ENCODE peak calls at places on chromosomes 16 and 17, in eight cellular contexts. One of them, this sample, is unnamed.

GRCh38 chr17:36641877-36642845 is 40.8 kb downstream of the MRM1 start:
- DNase-seq in GM20000: no peak
- DNase-seq in neural progenitor cell: peak; percentile 70
- DNase-seq in D721Med: no peak
- DNase-seq in mammary epithelial cell: no peak
- DNase-seq in fibroblast of mammary gland: no peak
- DNase-seq in GM23338: peak; percentile 69
- DNase-seq in type B pancreatic cell: no peak
- DNase-seq in this sample: peak; percentile 72

GRCh38 chr17:30113213-30113612 is 3.4 kb upstream of the NSRP1 start:
- DNase-seq in neural progenitor cell: no peak
- DNase-seq in mammary epithelial cell: peak; percentile 69
- DNase-seq in type B pancreatic cell: no peak
- DNase-seq in GM20000: no peak
- DNase-seq in D721Med: no peak
- DNase-seq in fibroblast of mammary gland: peak; percentile 19
- DNase-seq in GM23338: no peak
- DNase-seq in this sample: no peak

GRCh38 chr17:22462461-22462860 is 770.1 kb downstream of the KCNJ18 start:
- DNase-seq in GM23338: no peak
- DNase-seq in mammary epithelial cell: no peak
- DNase-seq in fibroblast of mammary gland: no peak
- DNase-seq in GM20000: no peak
- DNase-seq in type B pancreatic cell: no peak
- DNase-seq in D721Med: no peak
- DNase-seq in neural progenitor cell: no peak
- DNase-seq in this sample: no peak

GRCh38 chr16:28491080-28491969 is 549 bp downstream of the CLN3 start:
- DNase-seq in mammary epithelial cell: peak; percentile 61
- DNase-seq in neural progenitor cell: peak; percentile 64
- DNase-seq in GM23338: peak; percentile 64
- DNase-seq in D721Med: no peak
- DNase-seq in type B pancreatic cell: no peak
- DNase-seq in GM20000: no peak
- DNase-seq in fibroblast of mammary gland: no peak
- DNase-seq in this sample: peak; percentile 45

GRCh38 chr16:2598723-2599122 is 60.9 kb downstream of the PDPK1 start:
- DNase-seq in D721Med: no peak
- DNase-seq in type B pancreatic cell: no peak
- DNase-seq in neural progenitor cell: no peak
- DNase-seq in GM20000: no peak
- DNase-seq in mammary epithelial cell: no peak
- DNase-seq in fibroblast of mammary gland: no peak
- DNase-seq in GM23338: no peak
- DNase-seq in this sample: no peak

GRCh38 chr16:22235839-22236745 is 30.0 kb downstream of the EEF2K start:
- DNase-seq in fibroblast of mammary gland: peak; percentile 35
- DNase-seq in neural progenitor cell: no peak
- DNase-seq in mammary epithelial cell: no peak
- DNase-seq in type B pancreatic cell: no peak
- DNase-seq in GM23338: no peak
- DNase-seq in D721Med: no peak
- DNase-seq in GM20000: no peak
- DNase-seq in this sample: no peak

GRCh38 chr17:74214642-74215331 is 1.4 kb downstream of the TTYH2 start:
- DNase-seq in GM20000: no peak
- DNase-seq in fibroblast of mammary gland: no peak
- DNase-seq in type B pancreatic cell: no peak
- DNase-seq in neural progenitor cell: no peak
- DNase-seq in D721Med: no peak
- DNase-seq in mammary epithelial cell: no peak
- DNase-seq in GM23338: no peak
- DNase-seq in this sample: no peak

GRCh38 chr16:6375471-6376075 is 957.1 kb upstream of the RBFOX1 start:
- DNase-seq in D721Med: no peak
- DNase-seq in GM20000: no peak
- DNase-seq in neural progenitor cell: no peak
- DNase-seq in fibroblast of mammary gland: no peak
- DNase-seq in GM23338: no peak
- DNase-seq in mammary epithelial cell: no peak
- DNase-seq in type B pancreatic cell: no peak
- DNase-seq in this sample: no peak

GRCh38 chr17:76725580-76726230 is 701 bp downstream of the JMJD6 start:
- DNase-seq in mammary epithelial cell: peak; percentile 32
- DNase-seq in fibroblast of mammary gland: no peak
- DNase-seq in type B pancreatic cell: no peak
- DNase-seq in neural progenitor cell: no peak
- DNase-seq in GM23338: peak; percentile 38
- DNase-seq in GM20000: peak; percentile 72
- DNase-seq in D721Med: no peak
- DNase-seq in this sample: no peak

GRCh38 chr16:55559933-55560516 is 6.5 kb upstream of the CAPNS2 start:
- DNase-seq in D721Med: no peak
- DNase-seq in neural progenitor cell: no peak
- DNase-seq in GM23338: no peak
- DNase-seq in fibroblast of mammary gland: no peak
- DNase-seq in type B pancreatic cell: no peak
- DNase-seq in mammary epithelial cell: no peak
- DNase-seq in GM20000: no peak
- DNase-seq in this sample: no peak

DNA sequence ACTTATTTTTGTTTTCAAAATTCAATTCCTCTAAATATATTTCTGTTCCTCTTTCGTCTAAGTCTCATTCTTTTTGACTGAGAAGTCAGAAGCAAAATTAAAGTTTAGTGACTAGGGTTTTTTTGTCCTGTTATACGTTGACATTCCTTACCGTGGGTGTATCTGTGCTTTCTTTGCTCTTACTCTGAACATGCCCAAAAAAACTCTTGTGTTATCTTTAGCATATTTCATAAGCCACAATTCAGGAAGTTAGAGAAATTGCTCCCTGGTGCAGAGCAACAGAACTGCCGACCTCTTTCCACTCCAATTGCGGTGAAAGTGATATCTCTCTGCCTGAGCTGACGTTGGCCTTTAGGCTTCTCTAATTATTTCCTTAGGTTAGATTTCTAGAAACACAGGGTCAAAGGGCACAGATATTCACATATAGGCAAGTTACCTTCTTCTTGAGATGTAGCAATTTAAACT is 65.7 kb downstream of the CENPV start:
- DNase-seq in GM20000: peak; percentile 43
- DNase-seq in mammary epithelial cell: peak; percentile 16
- DNase-seq in D721Med: no peak
- DNase-seq in neural progenitor cell: no peak
- DNase-seq in type B pancreatic cell: no peak
- DNase-seq in GM23338: no peak
- DNase-seq in fibroblast of mammary gland: peak; percentile 62
- DNase-seq in this sample: no peak
- TF ChIP-seq CTCF in GM20000: no peak
- TF ChIP-seq CTCF in mammary epithelial cell: no peak
- TF ChIP-seq CTCF in D721Med: no peak
- TF ChIP-seq CTCF in neural progenitor cell: no peak
- TF ChIP-seq CTCF in type B pancreatic cell: no peak
- TF ChIP-seq CTCF in GM23338: no peak
- TF ChIP-seq CTCF in fibroblast of mammary gland: no peak
- TF ChIP-seq CTCF in this sample: no peak

DNA sequence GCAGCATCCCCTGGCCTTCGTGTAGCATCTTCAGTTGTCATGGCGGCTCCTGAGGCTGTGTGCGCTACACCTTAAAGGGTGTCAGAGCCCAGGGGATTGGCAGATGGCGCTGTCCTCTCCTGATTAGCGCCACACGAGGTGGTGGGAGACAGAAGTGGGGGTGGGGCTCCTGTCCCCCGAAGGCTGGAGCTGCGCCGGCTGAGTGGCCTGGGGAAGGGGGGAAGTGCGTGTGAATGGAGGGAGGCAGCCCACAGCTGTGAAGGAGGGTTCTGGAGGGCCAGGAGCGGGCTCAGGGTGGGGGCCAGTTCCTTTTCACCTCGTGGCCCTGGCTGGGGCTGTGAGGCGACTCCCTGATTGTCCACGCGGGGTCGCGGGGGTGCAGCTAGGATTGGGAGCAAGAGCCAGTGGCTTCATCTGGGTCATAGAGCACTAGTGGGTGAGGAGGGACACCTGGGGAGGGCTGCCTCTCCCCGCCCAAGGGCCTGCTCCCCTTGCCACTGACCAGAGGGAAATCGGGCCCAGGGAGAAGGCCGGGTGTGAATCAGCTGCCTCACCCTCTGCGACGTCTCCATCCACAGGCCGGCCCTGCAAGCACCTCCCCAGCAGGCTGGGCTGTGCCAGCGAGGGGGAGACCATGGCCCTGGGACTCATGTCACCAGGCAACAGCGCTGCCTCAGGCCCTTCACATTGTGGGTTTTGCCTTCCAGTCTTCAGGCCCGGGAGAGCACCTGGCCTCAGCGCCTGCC is 14.1 kb downstream of the BAHCC1 start:
- DNase-seq in mammary epithelial cell: no peak
- DNase-seq in neural progenitor cell: peak; percentile 75
- DNase-seq in type B pancreatic cell: no peak
- DNase-seq in GM20000: no peak
- DNase-seq in GM23338: peak; percentile 81
- DNase-seq in fibroblast of mammary gland: no peak
- DNase-seq in D721Med: no peak
- DNase-seq in this sample: no peak
- TF ChIP-seq CTCF in mammary epithelial cell: no peak
- TF ChIP-seq CTCF in neural progenitor cell: peak; percentile 51
- TF ChIP-seq CTCF in type B pancreatic cell: no peak
- TF ChIP-seq CTCF in GM20000: no peak
- TF ChIP-seq CTCF in GM23338: peak; percentile 74
- TF ChIP-seq CTCF in fibroblast of mammary gland: no peak
- TF ChIP-seq CTCF in D721Med: peak; percentile 25
- TF ChIP-seq CTCF in this sample: no peak

GRCh38 chr16:50591209-50591608 is 43.0 kb downstream of the NKD1 start:
- DNase-seq in fibroblast of mammary gland: no peak
- DNase-seq in neural progenitor cell: no peak
- DNase-seq in GM20000: no peak
- DNase-seq in mammary epithelial cell: no peak
- DNase-seq in type B pancreatic cell: no peak
- DNase-seq in GM23338: no peak
- DNase-seq in D721Med: no peak
- DNase-seq in this sample: no peak

GRCh38 chr16:50594332-50595260 is 46.4 kb downstream of the NKD1 start:
- DNase-seq in fibroblast of mammary gland: no peak
- DNase-seq in neural progenitor cell: no peak
- DNase-seq in GM20000: no peak
- DNase-seq in type B pancreatic cell: no peak
- DNase-seq in mammary epithelial cell: no peak
- DNase-seq in D721Med: no peak
- DNase-seq in GM23338: no peak
- DNase-seq in this sample: no peak

GRCh38 chr16:50593410-50594139 is 45.4 kb downstream of the NKD1 start:
- DNase-seq in neural progenitor cell: peak; percentile 86
- DNase-seq in GM23338: peak; percentile 87
- DNase-seq in GM20000: no peak
- DNase-seq in mammary epithelial cell: no peak
- DNase-seq in fibroblast of mammary gland: peak; percentile 10
- DNase-seq in D721Med: no peak
- DNase-seq in type B pancreatic cell: no peak
- DNase-seq in this sample: peak; percentile 30

GRCh38 chr16:50592996-50593395 is 44.8 kb downstream of the NKD1 start:
- DNase-seq in mammary epithelial cell: no peak
- DNase-seq in D721Med: no peak
- DNase-seq in GM20000: no peak
- DNase-seq in type B pancreatic cell: no peak
- DNase-seq in neural progenitor cell: no peak
- DNase-seq in fibroblast of mammary gland: no peak
- DNase-seq in GM23338: no peak
- DNase-seq in this sample: no peak

DNA sequence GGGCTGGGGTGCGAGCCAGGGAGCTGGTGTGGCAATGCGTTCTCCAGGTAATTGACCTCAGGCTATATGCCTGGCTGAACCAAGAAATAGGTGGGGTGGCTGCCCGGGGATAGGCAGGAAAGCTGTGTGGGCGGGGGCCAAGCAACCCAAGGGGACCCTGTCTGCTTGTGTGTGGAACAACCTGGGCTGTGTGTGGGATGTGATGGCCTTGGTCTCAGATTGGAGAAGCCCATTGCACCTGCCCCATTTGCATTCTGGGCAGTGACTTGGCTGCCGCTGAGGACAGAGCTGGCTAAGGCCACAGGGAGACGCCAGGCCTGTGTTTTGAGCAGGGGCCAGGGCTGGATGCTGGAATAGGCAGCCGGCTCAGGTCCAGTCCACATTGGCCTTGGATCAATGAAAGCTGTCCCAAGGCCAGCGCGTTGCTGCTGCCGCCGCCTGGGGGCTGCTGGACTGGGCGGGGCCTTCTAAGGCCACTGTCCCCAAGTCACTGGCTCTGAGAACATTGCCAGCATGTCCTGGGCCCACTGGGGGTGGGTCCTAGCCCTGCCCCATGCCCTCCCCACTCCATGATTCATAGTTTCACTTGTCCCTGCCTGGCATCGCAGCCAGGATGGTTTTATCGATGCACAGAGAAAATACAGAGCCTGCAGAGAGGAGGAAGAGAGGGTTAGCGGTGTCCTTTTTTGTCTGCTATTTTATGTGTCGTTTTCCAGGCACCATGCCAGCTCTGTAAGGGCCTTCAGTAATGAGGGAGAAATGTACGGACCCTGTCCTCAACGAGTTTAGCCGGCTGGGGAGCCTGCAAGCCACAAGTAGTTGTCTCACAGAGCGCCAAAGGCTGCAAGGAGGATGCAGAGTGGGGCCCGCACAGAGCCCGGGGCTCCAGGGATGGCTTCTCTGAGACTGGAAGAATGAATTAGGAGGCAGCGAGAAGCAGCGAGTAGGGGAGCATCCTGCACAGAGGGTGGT is 43.9 kb downstream of the NKD1 start:
- DNase-seq in GM20000: no peak
- DNase-seq in type B pancreatic cell: no peak
- DNase-seq in GM23338: peak; percentile 28
- DNase-seq in mammary epithelial cell: no peak
- DNase-seq in D721Med: no peak
- DNase-seq in fibroblast of mammary gland: no peak
- DNase-seq in neural progenitor cell: no peak
- DNase-seq in this sample: no peak
- TF ChIP-seq CTCF in GM20000: no peak
- TF ChIP-seq CTCF in type B pancreatic cell: no peak
- TF ChIP-seq CTCF in GM23338: no peak
- TF ChIP-seq CTCF in mammary epithelial cell: no peak
- TF ChIP-seq CTCF in D721Med: no peak
- TF ChIP-seq CTCF in fibroblast of mammary gland: no peak
- TF ChIP-seq CTCF in neural progenitor cell: no peak
- TF ChIP-seq CTCF in this sample: no peak

DNA sequence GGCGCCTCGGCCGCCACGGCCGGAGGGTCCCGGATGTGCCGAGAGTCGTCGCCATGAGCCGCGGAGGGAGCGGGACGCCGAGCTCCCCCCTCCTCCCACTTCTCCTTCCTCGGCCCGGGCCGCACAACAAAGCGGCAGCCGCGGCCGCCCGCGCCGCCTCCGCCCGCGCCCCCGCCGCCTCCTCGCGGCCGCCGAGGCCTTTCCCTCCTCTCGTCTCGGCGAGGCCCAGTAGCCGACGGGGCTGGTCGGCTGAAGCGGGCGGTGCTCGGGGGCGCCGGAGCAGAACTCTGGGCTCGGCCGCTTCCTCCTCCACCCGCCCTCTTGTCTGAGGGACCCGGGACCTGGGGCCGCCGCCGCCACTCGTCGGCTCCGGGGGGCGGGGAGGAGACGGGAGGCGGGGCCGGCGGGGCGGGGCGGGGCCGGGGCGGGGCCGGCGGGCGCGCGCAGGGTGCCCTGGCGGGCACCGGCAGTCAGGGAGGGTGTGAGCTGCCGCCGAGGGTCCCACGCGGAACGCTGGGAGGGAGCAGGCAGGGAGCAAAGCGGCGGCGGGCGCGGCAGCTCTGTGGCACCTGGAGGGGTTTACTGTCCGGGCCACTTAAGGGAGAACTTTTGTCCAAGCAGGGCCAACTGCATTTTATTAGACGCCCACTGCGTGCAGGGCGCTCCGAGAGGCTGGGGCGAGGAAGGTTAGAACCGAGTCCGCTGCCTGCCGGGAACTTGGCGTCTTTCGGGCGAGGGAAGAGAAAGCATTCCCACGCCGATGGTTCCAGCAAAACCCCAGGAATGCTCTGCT is at the start of gene SMURF2:
- DNase-seq in type B pancreatic cell: peak; percentile 82
- DNase-seq in fibroblast of mammary gland: peak; percentile 43
- DNase-seq in GM20000: peak; percentile 98
- DNase-seq in D721Med: peak; percentile 66
- DNase-seq in mammary epithelial cell: peak; percentile 69
- DNase-seq in GM23338: peak; percentile 80
- DNase-seq in neural progenitor cell: peak; percentile 90
- DNase-seq in this sample: peak; percentile 84
- TF ChIP-seq CTCF in type B pancreatic cell: peak; percentile 39
- TF ChIP-seq CTCF in fibroblast of mammary gland: no peak
- TF ChIP-seq CTCF in GM20000: no peak
- TF ChIP-seq CTCF in D721Med: no peak
- TF ChIP-seq CTCF in mammary epithelial cell: no peak
- TF ChIP-seq CTCF in GM23338: no peak
- TF ChIP-seq CTCF in neural progenitor cell: no peak
- TF ChIP-seq CTCF in this sample: no peak

This sample was measured in nephron progenitor cell.